ENCODE peak calls at places on chromosomes 16 and 17, in eight cellular contexts. B is MM.1S, U is cardiac muscle cell, S is AG04450, C is endodermal cell, X is dorsolateral prefrontal cortex, Y is OCI-LY7, A is Panc1. M is an unnamed sample.

GRCh38 chr16:83974475-83974874 is 6.4 kb downstream of the NECAB2 start:
- DNase-seq in B (no peak), U (no peak), S (no peak), C (no peak), X (no peak), Y (no peak), A (no peak), M (no peak)

GRCh38 chr17:43779145-43780125 is 658 bp upstream of the DUSP3 start:
- DNase-seq in B (no peak), U (no peak), S (no peak), C (peak), X (no peak), Y (no peak), A (no peak), M (no peak)

GRCh38 chr16:10182186-10182683 is at the start of gene GRIN2A:
- DNase-seq in B (no peak), U (no peak), S (no peak), C (no peak), X (no peak), Y (no peak), A (no peak), M (peak)

GRCh38 chr16:86252596-86252995 is 257.7 kb upstream of the FOXF1 start:
- DNase-seq in B (no peak), U (peak), S (no peak), C (peak), X (no peak), Y (peak), A (no peak), M (peak)

GRCh38 chr16:84641643-84642358 is 6.5 kb upstream of the KLHL36 start:
- DNase-seq in B (no peak), U (no peak), S (no peak), C (no peak), X (no peak), Y (peak), A (no peak), M (no peak)

GRCh38 chr16:31138621-31139578 is 3.4 kb upstream of the PRSS8 start:
- DNase-seq in B (no peak), U (peak), S (no peak), C (peak), X (no peak), Y (no peak), A (no peak), M (no peak)

GRCh38 chr16:58026139-58026704 is 668 bp downstream of the MMP15 start:
- DNase-seq in B (no peak), U (peak), S (no peak), C (peak), X (peak), Y (no peak), A (no peak), M (no peak)

GRCh38 chr17:28743243-28744103 is at the start of gene TRAF4:
- DNase-seq in B (peak), U (peak), S (no peak), C (peak), X (peak), Y (peak), A (no peak), M (peak)

GRCh38 chr17:50883850-50884291 is 17.7 kb upstream of the TOB1 start:
- DNase-seq in B (no peak), U (peak), S (no peak), C (peak), X (no peak), Y (peak), A (no peak), M (no peak)

GRCh38 chr16:31135535-31136286 is at the start of gene PRSS8:
- DNase-seq in B (no peak), U (no peak), S (no peak), C (peak), X (no peak), Y (no peak), A (no peak), M (no peak)

GRCh38 chr16:66954097-66954659 is 6.9 kb upstream of the CES3 start:
- DNase-seq in B (peak), U (peak), S (peak), C (peak), X (peak), Y (peak), A (no peak), M (peak)

GRCh38 chr17:4634981-4635380 is 6.5 kb downstream of the ALOX15 start:
- DNase-seq in B (no peak), U (no peak), S (no peak), C (no peak), X (no peak), Y (no peak), A (no peak), M (no peak)

GRCh38 chr16:8773537-8773936 is 23.9 kb downstream of the TMEM186 start:
- DNase-seq in B (no peak), U (no peak), S (no peak), C (no peak), X (no peak), Y (no peak), A (no peak), M (no peak)

GRCh38 chr17:35051579-35052239 is 11.8 kb downstream of the RFFL start:
- DNase-seq in B (peak), U (no peak), S (no peak), C (no peak), X (no peak), Y (no peak), A (no peak), M (no peak)

GRCh38 chr16:57903656-57904055 is 67.3 kb downstream of the CNGB1 start:
- DNase-seq in B (no peak), U (no peak), S (no peak), C (no peak), X (no peak), Y (peak), A (no peak), M (no peak)

GRCh38 chr17:76272541-76273434 is 7.6 kb downstream of the UBALD2 start:
- DNase-seq in B (no peak), U (no peak), S (no peak), C (no peak), X (no peak), Y (peak), A (no peak), M (no peak)

GRCh38 chr16:79811541-79811940 is 211.0 kb upstream of the MAF start:
- DNase-seq in B (no peak), U (no peak), S (no peak), C (no peak), X (no peak), Y (no peak), A (no peak), M (no peak)

GRCh38 chr17:74671031-74671771 is 41.5 kb downstream of the CD300LF start:
- DNase-seq in B (peak), U (peak), S (no peak), C (peak), X (peak), Y (no peak), A (no peak), M (peak)

GRCh38 chr17:61511480-61512182 is 59.4 kb downstream of the TBX4 start:
- DNase-seq in B (no peak), U (no peak), S (no peak), C (no peak), X (no peak), Y (no peak), A (no peak), M (no peak)

GRCh38 chr17:21376835-21377690 is 906 bp downstream of the KCNJ12 start:
- DNase-seq in B (no peak), U (peak), S (no peak), C (peak), X (no peak), Y (no peak), A (no peak), M (peak)
- H3K4me3 ChIP-seq in B (no peak), U (peak), S (peak), C (peak), X (peak), Y (peak), A (peak), M (peak)

GRCh38 chr17:56930739-56931337 is 17.0 kb upstream of the TRIM25 start:
- DNase-seq in B (no peak), U (no peak), S (no peak), C (no peak), X (no peak), Y (no peak), A (no peak), M (no peak)
- TF ChIP-seq CTCF in B (no peak), U (no peak), S (no peak), C (no peak), X (no peak), Y (no peak), A (no peak), M (no peak)

GRCh38 chr16:70746708-70747424 is 54.1 kb downstream of the VAC14 start:
- DNase-seq in B (no peak), U (peak), S (peak), C (no peak), X (no peak), Y (peak), A (peak), M (no peak)

GRCh38 chr16:70746040-70746707 is 54.8 kb downstream of the VAC14 start:
- DNase-seq in B (no peak), U (peak), S (no peak), C (no peak), X (peak), Y (no peak), A (peak), M (peak)

GRCh38 chr16:70744366-70744765 is 56.6 kb downstream of the VAC14 start:
- DNase-seq in B (no peak), U (no peak), S (no peak), C (no peak), X (no peak), Y (no peak), A (no peak), M (peak)

GRCh38 chr16:70743791-70744190 is 57.2 kb downstream of the VAC14 start:
- DNase-seq in B (no peak), U (no peak), S (no peak), C (no peak), X (no peak), Y (no peak), A (no peak), M (no peak)

GRCh38 chr16:70745536-70746025 is 55.4 kb downstream of the VAC14 start:
- DNase-seq in B (no peak), U (no peak), S (no peak), C (no peak), X (no peak), Y (no peak), A (no peak), M (no peak)
- H3K27ac ChIP-seq in B (no peak), U (no peak), S (peak), C (no peak), X (no peak), Y (no peak), A (peak), M (no peak)

GRCh38 chr17:40442392-40443195 is 656 bp upstream of the IGFBP4 start:
- DNase-seq in B (no peak), U (no peak), S (no peak), C (no peak), X (no peak), Y (no peak), A (no peak), M (no peak)

GRCh38 chr17:40447148-40447644 is 3.9 kb downstream of the IGFBP4 start:
- DNase-seq in B (no peak), U (peak), S (no peak), C (no peak), X (no peak), Y (no peak), A (no peak), M (no peak)

GRCh38 chr17:40445769-40446468 is 2.7 kb downstream of the IGFBP4 start:
- DNase-seq in B (no peak), U (peak), S (no peak), C (no peak), X (no peak), Y (no peak), A (no peak), M (no peak)

GRCh38 chr17:40443196-40443987 is at the start of gene IGFBP4:
- DNase-seq in B (peak), U (peak), S (no peak), C (peak), X (peak), Y (peak), A (no peak), M (peak)

DNA sequence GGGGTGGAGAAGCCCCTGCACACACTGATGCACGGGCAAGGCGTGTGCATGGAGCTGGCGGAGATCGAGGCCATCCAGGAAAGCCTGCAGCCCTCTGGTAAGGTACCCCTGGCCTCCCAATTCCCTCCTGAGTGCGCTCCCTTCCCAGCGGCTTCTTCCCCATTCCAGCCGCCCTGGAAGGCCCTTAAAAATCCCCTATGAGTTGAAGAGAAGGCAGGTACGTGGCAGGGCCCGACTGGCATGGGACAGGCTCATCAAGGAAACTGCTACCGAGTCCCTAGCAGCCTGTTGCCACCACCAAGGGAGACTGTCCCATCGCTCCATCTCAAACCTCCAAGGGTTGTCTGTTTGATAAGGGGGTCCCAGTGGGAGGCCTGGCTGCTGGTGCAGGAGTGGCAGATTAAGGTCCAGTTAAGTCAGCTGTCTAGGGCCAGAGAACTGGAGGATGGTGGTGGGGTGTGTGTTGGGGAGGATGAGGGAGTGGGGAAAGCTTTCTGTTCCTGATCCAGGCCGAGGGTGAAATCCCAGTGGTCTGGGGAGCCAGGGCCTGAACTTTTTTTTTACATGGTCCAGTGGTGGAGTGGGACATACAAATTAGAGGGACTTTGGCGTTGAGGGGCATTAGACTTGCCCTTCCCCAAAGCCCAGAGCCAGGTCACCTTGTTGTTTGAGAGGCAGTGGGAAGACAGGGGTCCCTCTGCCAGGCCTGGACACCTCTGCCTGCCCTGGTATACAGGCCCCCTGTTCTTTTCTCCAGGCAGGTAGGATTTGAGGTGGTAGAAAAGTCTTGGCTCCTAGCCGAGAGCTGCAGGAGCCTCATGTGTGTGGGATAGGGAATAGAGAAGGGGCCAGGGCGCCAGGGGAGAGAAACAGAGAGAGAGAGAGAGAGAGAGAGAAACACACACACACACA is 994 bp downstream of the IGFBP4 start:
- DNase-seq in B (no peak), U (peak), S (no peak), C (peak), X (no peak), Y (no peak), A (no peak), M (no peak)
- H3K4me3 ChIP-seq in B (peak), U (peak), S (peak), C (peak), X (peak), Y (no peak), A (peak), M (peak)

GRCh38 chr16:11260596-11260966 is 4.6 kb upstream of the SOCS1 start:
- DNase-seq in B (no peak), U (no peak), S (no peak), C (peak), X (no peak), Y (no peak), A (no peak), M (no peak)

GRCh38 chr16:11263737-11264136 is 5.4 kb downstream of the TNP2 start:
- DNase-seq in B (no peak), U (no peak), S (no peak), C (no peak), X (no peak), Y (no peak), A (no peak), M (no peak)

GRCh38 chr16:11264155-11264832 is 4.8 kb downstream of the TNP2 start:
- DNase-seq in B (no peak), U (no peak), S (no peak), C (no peak), X (no peak), Y (peak), A (no peak), M (no peak)

GRCh38 chr16:11265124-11265523 is 4.0 kb downstream of the TNP2 start:
- DNase-seq in B (no peak), U (no peak), S (no peak), C (no peak), X (no peak), Y (no peak), A (no peak), M (no peak)

GRCh38 chr16:11262915-11263314 is 6.2 kb downstream of the TNP2 start:
- DNase-seq in B (no peak), U (no peak), S (no peak), C (no peak), X (no peak), Y (no peak), A (no peak), M (no peak)
- TF ChIP-seq CTCF in B (no peak), U (no peak), S (no peak), C (no peak), X (no peak), Y (no peak), A (no peak), M (no peak)

GRCh38 chr17:38466346-38467315 is 38.4 kb downstream of the ARHGAP23 start:
- DNase-seq in B (no peak), U (no peak), S (no peak), C (no peak), X (no peak), Y (no peak), A (no peak), M (no peak)

GRCh38 chr17:38464723-38465419 is 36.6 kb downstream of the ARHGAP23 start:
- DNase-seq in B (no peak), U (peak), S (peak), C (no peak), X (peak), Y (no peak), A (no peak), M (peak)

GRCh38 chr17:38463451-38463858 is 35.2 kb downstream of the ARHGAP23 start:
- DNase-seq in B (no peak), U (no peak), S (no peak), C (no peak), X (no peak), Y (no peak), A (no peak), M (peak)

GRCh38 chr17:38465420-38466345 is 37.4 kb downstream of the ARHGAP23 start:
- DNase-seq in B (no peak), U (peak), S (no peak), C (no peak), X (no peak), Y (no peak), A (no peak), M (no peak)

GRCh38 chr17:38464251-38464722 is 36.0 kb downstream of the ARHGAP23 start:
- DNase-seq in B (no peak), U (no peak), S (no peak), C (no peak), X (peak), Y (no peak), A (no peak), M (peak)
- H3K27ac ChIP-seq in B (no peak), U (no peak), S (peak), C (peak), X (peak), Y (no peak), A (peak), M (peak)

GRCh38 chr16:88977845-88978607 is 1.0 kb upstream of the CBFA2T3 start:
- DNase-seq in B (no peak), U (no peak), S (no peak), C (no peak), X (no peak), Y (no peak), A (no peak), M (no peak)

GRCh38 chr16:88976359-88977027 is 514 bp downstream of the CBFA2T3 start:
- DNase-seq in B (peak), U (no peak), S (no peak), C (no peak), X (no peak), Y (peak), A (no peak), M (no peak)

GRCh38 chr16:88978608-88979346 is 1.8 kb upstream of the CBFA2T3 start:
- DNase-seq in B (peak), U (no peak), S (no peak), C (no peak), X (no peak), Y (peak), A (no peak), M (no peak)

GRCh38 chr16:88975511-88976061 is 1.4 kb downstream of the CBFA2T3 start:
- DNase-seq in B (peak), U (no peak), S (no peak), C (no peak), X (no peak), Y (no peak), A (no peak), M (no peak)

GRCh38 chr16:88977028-88977844 is at the start of gene CBFA2T3:
- DNase-seq in B (peak), U (peak), S (no peak), C (no peak), X (no peak), Y (peak), A (no peak), M (peak)
- H3K4me3 ChIP-seq in B (peak), U (no peak), S (no peak), C (no peak), X (peak), Y (peak), A (no peak), M (no peak)

DNA sequence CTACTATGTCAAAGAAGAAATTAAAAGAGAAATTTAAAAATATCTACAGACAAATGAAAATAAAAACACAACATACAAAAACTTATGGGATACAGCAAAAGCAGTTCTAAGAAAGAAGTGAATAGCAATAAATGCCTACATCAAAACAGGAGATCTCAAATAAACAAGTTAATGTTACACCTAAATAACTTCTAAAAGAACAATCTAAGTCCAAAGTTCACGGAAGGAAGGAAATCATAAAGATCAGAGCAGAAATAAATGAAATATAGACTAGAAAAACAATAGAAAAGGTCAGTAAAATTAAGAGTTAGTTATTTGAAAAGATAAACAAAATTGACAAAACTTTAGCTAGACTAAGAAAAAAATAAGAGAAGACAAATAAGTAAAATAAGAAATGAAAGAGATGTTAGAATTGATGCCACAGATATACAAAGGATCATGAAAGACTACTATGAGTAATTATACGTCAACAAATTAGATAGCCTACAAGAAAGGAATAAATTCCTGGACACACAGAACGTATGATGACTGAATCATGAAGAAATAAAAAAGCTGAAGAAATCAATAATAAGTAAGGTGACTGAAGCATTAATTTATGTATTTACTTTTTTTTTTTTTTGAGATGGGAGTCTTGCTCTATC is 100.4 kb downstream of the CEP112 start:
- DNase-seq in B (no peak), U (no peak), S (no peak), C (no peak), X (no peak), Y (no peak), A (no peak), M (no peak)
- TF ChIP-seq CTCF in B (no peak), U (no peak), S (no peak), C (no peak), X (no peak), Y (no peak), A (no peak), M (no peak)

GRCh38 chr16:88389621-88390160 is 6.9 kb downstream of the ZNF469 start:
- DNase-seq in B (no peak), U (peak), S (no peak), C (no peak), X (no peak), Y (no peak), A (no peak), M (no peak)
- H3K27ac ChIP-seq in B (no peak), U (no peak), S (no peak), C (no peak), X (no peak), Y (no peak), A (no peak), M (no peak)